ENCODE peak calls at places on chromosomes 12 and 14, in four cellular contexts. G is colonic mucosa, Q is HFF-Myc, X is Calu3. B is an unnamed sample.

GRCh38 chr14:99717682-99718013 is 33.5 kb downstream of the CYP46A1 start:
- DNase-seq in Q (no peak), X (no peak), G (no peak), B (no peak)

GRCh38 chr14:77812028-77812427 is 12.1 kb downstream of the ADCK1 start:
- DNase-seq in G (no peak), Q (no peak), X (no peak), B (no peak)

GRCh38 chr14:35215110-35215872 is 76.9 kb upstream of the PSMA6 start:
- DNase-seq in Q (peak), G (no peak), X (no peak), B (peak)

GRCh38 chr14:24113801-24114535 is 609 bp upstream of the DCAF11 start:
- DNase-seq in Q (peak), G (peak), X (peak), B (peak)

GRCh38 chr14:89251066-89251465 is 166.0 kb downstream of the FOXN3 start:
- DNase-seq in Q (no peak), X (no peak), G (no peak), B (peak)

GRCh38 chr14:94317259-94317658 is 5.9 kb downstream of the SERPINA6 start:
- DNase-seq in G (peak), Q (no peak), X (no peak), B (no peak)

GRCh38 chr12:37546206-37546605 is 770.4 kb upstream of the ALG10B start:
- DNase-seq in G (no peak), X (no peak), Q (no peak), B (no peak)

GRCh38 chr14:23047042-23047634 is 5.1 kb downstream of the PSMB11 start:
- DNase-seq in X (no peak), G (no peak), Q (no peak), B (no peak)

GRCh38 chr14:92630367-92630766 is 116.8 kb downstream of the RIN3 start:
- DNase-seq in G (no peak), X (no peak), Q (no peak), B (no peak)

GRCh38 chr12:57164966-57165365 is 17.5 kb upstream of the LRP1-AS start:
- DNase-seq in X (no peak), G (no peak), Q (no peak), B (no peak)

GRCh38 chr14:24436355-24437019 is 6.1 kb downstream of the SDR39U1 start:
- DNase-seq in G (no peak), Q (peak), X (peak), B (peak)

GRCh38 chr12:1925125-1925963 is 6.9 kb upstream of the CACNA2D4 start:
- DNase-seq in G (peak), Q (no peak), X (no peak), B (no peak)

DNA sequence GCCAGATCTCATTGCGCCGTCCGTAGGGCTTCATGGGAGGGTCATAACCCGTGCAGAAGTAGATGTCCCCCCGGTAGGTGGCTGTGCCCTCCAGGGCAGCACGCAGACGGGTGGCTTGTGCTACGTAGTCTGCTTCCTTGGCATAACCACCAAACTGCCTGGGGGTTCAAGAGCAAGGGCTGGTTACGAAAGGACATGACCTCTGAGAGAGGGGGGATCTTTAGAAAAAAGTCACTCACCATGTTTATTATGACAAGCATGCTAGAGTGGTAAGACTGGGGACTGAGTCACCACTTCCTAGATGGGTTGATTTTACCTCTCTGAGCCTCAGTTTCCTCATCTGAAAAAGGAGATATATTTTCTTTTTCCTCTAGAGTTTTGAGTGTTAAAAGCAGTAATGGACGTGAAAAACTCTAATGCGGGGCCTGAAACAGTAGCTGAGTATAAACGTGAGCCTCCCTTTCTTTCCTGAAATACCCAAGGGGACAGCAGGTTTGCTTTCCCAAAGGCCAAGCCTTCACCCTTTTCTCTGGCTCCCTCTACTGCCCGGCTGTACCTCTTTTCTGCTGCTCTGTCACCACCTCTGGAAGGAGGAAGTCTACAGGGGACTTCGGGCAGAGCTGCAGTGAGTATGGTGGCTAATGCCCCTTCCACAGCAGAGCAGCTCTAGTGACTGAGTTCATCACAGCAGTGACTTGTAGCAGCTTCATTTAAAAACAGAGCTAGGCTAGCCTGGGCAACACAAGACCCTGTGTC is 23.5 kb upstream of the GPRC5D start:
- DNase-seq in X (peak), Q (no peak), G (peak), B (peak)
- TF ChIP-seq CTCF in X (peak), Q (peak), G (no peak), B (peak)

GRCh38 chr14:101055776-101056374 is 152.4 kb upstream of the RTL1 start:
- DNase-seq in X (no peak), Q (no peak), G (no peak), B (peak)
- TF ChIP-seq CTCF in X (no peak), Q (no peak), G (no peak), B (no peak)

DNA sequence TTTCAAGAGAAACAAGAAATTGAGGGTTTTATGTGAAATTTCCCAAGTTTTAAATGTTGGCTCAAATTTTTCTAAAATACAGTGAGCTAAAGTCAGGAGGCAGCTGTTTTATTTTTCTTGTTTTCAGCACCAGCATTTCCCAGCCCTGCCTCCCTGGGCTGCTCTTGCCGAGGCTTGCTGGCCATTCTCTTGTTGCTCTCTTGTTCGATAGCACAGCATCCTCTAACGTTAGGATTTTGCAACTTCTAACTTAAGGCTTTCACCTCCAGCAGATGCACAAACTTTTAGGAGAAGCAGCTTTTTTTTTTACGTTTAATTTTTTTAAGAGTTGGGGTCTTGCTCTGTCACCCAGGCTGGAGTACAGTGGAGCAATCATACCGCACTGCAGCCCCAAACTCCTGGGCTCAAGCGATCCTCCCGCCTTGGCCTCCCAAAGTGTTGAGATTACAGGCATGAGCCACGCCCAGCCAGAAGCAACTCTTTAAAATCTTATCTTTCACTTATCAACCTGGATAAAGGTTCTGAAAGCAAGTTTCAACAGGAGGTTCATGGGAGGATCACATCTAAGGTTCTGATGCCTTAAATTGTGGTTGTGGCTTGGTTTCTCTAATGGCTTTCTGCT is 40.2 kb downstream of the B4GALNT3 start:
- DNase-seq in G (peak), X (no peak), Q (no peak), B (no peak)
- TF ChIP-seq CTCF in G (no peak), X (no peak), Q (no peak), B (no peak)

GRCh38 chr12:27244680-27245005 is 557 bp downstream of the STK38L start:
- DNase-seq in X (no peak), Q (no peak), G (no peak), B (peak)
- TF ChIP-seq CTCF in X (no peak), Q (no peak), G (no peak), B (no peak)

DNA sequence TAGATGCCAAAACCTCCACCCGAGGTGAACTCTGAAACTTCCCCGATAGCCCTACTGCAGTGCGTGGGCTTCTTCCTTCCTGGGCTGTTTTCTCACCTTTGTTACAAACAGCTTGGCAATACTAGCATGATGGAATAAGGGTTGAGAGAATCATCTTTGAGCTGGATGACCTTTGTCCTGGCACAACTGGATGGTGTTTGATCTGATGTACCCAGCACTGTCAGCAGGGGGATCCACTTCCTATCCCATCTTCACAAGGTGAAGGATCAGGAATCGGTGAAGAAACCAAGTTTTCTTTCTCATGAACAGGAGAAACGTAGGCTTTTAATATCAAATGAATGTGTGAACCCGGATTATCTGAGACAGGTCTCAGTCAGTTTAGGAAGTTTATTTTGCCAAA is 19.5 kb upstream of the LRRC10 start:
- DNase-seq in Q (no peak), X (no peak), G (no peak), B (no peak)
- TF ChIP-seq CTCF in Q (peak), X (no peak), G (no peak), B (peak)

DNA sequence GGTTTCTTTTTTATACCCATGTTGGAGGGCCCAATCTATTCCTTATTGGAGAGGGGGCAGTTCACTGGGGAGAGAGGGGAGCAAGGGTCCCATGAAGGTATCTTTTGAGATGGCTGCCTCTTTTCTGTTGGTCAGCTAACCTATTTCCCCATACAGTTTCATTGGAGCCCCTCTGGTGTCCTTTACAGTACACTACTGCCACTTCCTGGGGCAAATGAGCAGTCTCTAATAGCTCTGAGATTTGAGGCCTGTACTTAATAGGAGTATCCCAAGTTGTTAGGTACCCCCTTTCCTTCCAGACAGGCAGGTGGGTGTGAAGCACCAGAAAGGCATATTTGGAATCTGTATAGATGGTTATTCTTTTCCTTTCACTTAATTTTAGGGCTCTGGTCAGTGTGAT is 41.3 kb upstream of the RNU6-8 start:
- DNase-seq in X (no peak), Q (no peak), G (no peak), B (no peak)
- TF ChIP-seq CTCF in X (no peak), Q (peak), G (no peak), B (peak)

DNA sequence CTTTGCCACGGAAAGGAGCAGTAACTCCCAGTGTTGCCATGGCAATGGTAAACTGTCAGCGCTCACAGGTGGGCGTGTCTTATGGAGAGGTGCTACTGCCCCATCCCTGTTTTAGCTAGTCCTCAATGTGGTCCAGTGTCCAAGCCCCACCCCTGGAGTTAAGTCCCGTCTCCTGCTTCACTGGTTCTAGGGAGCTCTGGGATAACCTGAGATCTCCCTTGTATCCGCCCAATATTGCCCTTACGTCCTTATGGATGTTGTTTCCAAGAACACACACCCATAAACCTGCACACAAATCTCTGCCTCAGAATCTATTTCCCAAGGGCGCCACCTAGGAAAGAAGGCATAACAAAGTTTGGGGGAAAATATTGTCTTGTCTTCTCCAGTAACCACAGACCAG is 64.2 kb downstream of the SPRING1 start:
- DNase-seq in X (no peak), Q (no peak), G (peak), B (no peak)
- TF ChIP-seq CTCF in X (no peak), Q (peak), G (no peak), B (peak)

GRCh38 chr14:63632932-63633514 is 8.6 kb downstream of the WDR89 start:
- DNase-seq in Q (no peak), X (no peak), G (no peak), B (peak)
- TF ChIP-seq CTCF in Q (peak), X (peak), G (peak), B (peak)

GRCh38 chr12:108375986-108376663 is 37.0 kb upstream of the CMKLR1 start:
- DNase-seq in Q (no peak), X (no peak), G (no peak), B (no peak)

GRCh38 chr12:108369736-108370396 is 30.8 kb upstream of the CMKLR1 start:
- DNase-seq in Q (no peak), G (no peak), X (no peak), B (no peak)

GRCh38 chr12:108374596-108375320 is 35.6 kb upstream of the CMKLR1 start:
- DNase-seq in Q (no peak), G (no peak), X (no peak), B (no peak)

GRCh38 chr12:108371801-108372344 is 32.8 kb upstream of the CMKLR1 start:
- DNase-seq in Q (no peak), G (no peak), X (no peak), B (no peak)

GRCh38 chr12:108373111-108373510 is 34.0 kb upstream of the CMKLR1 start:
- DNase-seq in Q (no peak), G (no peak), X (no peak), B (no peak)
- TF ChIP-seq CTCF in Q (peak), G (no peak), X (peak), B (peak)

B was measured in HFFc6.